ENCODE peak calls at places on chromosomes 2 and 18, in five cellular contexts. W is fibroblast of villous mesenchyme, Y is GM23338, C is A549, K is BJ. N is an unnamed sample.
A peak's percentile ranks its signal among the peaks of the same experiment; 100 is the strongest.

GRCh38 chr18:67742954-67743353 is 226.4 kb upstream of the DSEL start:
- DNase-seq in Y (no peak), W (peak; percentile 9), C (no peak), K (no peak), N (no peak)

GRCh38 chr2:202387608-202388342 is 11.6 kb downstream of the BMPR2 start:
- DNase-seq in C (no peak), K (no peak), W (no peak), Y (no peak), N (no peak)

GRCh38 chr2:121588357-121588756 is 57.7 kb downstream of the RNU4ATAC start:
- DNase-seq in Y (no peak), C (no peak), K (no peak), W (no peak), N (no peak)

GRCh38 chr2:83969085-83969484 is 490.0 kb downstream of the SUCLG1 start:
- DNase-seq in C (no peak), Y (no peak), K (no peak), W (no peak), N (no peak)

GRCh38 chr2:219362524-219363164 is 25.1 kb downstream of the DNPEP start:
- DNase-seq in K (peak; percentile 91), Y (no peak), C (no peak), W (peak; percentile 85), N (no peak)

GRCh38 chr18:23281626-23282436 is 146.5 kb downstream of the CABLES1 start:
- DNase-seq in W (no peak), K (no peak), C (peak; percentile 11), Y (peak; percentile 45), N (no peak)

GRCh38 chr2:55901322-55901721 is 22.3 kb downstream of the EFEMP1 start:
- DNase-seq in C (no peak), K (no peak), W (peak; percentile 52), Y (no peak), N (no peak)

GRCh38 chr2:38293152-38293865 is 83.8 kb downstream of the ATL2 start:
- DNase-seq in Y (no peak), W (no peak), K (no peak), C (no peak), N (no peak)

GRCh38 chr18:1954583-1955312 is 616.6 kb downstream of the METTL4 start:
- DNase-seq in Y (no peak), K (no peak), C (no peak), W (no peak), N (peak; percentile 55)

GRCh38 chr18:3877678-3878077 is 427.7 kb downstream of the TGIF1 start:
- DNase-seq in K (no peak), Y (no peak), W (no peak), C (no peak), N (no peak)

GRCh38 chr2:53641290-53641689 is 126.3 kb upstream of the CHAC2 start:
- DNase-seq in C (no peak), W (no peak), Y (peak; percentile 65), K (no peak), N (no peak)

GRCh38 chr2:130798472-130799221 is 38.1 kb upstream of the ARHGEF4 start:
- DNase-seq in C (no peak), W (no peak), K (no peak), Y (peak; percentile 74), N (peak; percentile 71)

GRCh38 chr2:180222642-180223041 is 215.5 kb upstream of the CWC22 start:
- DNase-seq in Y (no peak), K (peak; percentile 44), C (no peak), W (peak; percentile 76), N (no peak)

GRCh38 chr2:71814885-71815284 is 332.8 kb downstream of the CYP26B1 start:
- DNase-seq in C (no peak), W (no peak), K (no peak), Y (no peak), N (no peak)

DNA sequence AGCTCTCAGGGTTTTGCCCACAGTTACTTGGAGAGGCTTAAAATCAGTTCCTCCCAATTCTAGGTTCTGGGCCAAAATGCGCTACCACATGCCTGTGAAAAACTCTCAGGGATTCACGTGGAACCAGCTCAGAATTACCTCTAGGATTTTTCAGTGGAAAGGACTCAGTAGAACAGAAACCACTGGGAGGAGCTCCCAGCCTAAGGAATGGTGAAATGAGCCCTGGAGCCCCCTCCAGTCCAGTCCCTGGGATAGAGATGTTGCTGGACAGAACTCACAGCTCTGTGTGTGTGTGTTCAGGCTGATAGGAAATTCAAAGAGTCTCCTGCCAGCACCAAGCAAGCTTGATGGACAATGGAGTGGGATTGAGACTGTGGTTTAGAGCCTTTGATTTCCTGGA is 21.1 kb upstream of the SLC9A4 start:
- DNase-seq in K (no peak), W (no peak), C (no peak), Y (peak; percentile 9), N (no peak)
- TF ChIP-seq CTCF in K (no peak), W (no peak), C (no peak), Y (peak; percentile 56), N (no peak)

GRCh38 chr2:97011977-97012569 is 25.7 kb upstream of the FAM178B start:
- DNase-seq in Y (peak; percentile 69), C (peak; percentile 5), K (peak; percentile 22), W (peak; percentile 75), N (no peak)
- TF ChIP-seq CTCF in Y (peak; percentile 61), C (peak; percentile 58), K (peak; percentile 50), W (peak; percentile 46), N (peak; percentile 71)

DNA sequence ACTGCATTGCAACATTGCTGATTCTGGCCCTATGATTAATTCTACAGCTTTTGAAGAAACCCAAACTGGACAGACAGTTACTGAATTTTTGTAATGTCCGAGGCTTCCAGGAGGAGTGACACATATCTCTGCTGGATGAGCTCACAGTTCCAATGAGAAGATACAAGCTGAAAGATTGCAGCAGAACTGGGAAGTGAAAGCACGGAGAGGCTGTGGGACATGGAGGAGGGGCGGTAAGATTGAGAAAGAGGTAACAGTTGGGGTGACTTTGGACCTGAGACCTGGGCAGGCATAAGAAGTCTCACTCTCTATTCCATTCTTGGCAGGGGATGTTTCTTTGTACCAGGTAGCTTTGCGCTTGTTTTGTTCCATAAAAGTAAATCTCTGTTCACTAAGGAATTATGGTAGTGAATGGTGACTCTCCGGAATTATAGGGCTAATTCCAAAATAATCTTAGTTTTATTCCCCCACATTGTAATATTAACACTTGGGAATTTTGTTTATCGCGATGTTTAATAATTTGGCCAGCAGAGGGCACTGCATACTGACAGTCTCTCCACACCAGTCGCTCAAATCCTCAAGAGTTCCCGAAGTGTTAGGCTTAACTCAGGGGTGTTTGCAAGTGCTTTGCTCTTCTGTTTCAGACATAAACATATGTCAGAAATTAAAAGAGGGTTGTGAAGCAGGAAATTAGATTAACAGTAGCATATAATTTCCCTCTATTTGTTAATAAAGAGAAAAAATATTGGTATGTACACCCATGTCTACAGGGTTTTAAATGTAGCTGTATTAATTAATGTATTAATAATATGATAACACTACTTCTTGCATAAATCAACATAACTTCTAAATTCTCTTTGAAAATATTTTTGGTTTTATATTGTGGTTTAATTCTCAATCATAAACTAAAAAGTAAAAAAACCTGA is 201.4 kb downstream of the SOCS6 start:
- DNase-seq in K (no peak), Y (peak; percentile 76), W (peak; percentile 52), C (no peak), N (no peak)
- TF ChIP-seq CTCF in K (peak; percentile 62), Y (peak; percentile 68), W (peak; percentile 72), C (peak; percentile 63), N (peak; percentile 87)

GRCh38 chr2:136012315-136012714 is 26.9 kb upstream of the DARS1 start:
- DNase-seq in Y (no peak), W (no peak), C (no peak), K (no peak), N (no peak)

GRCh38 chr2:136010126-136010525 is 24.7 kb upstream of the DARS1 start:
- DNase-seq in K (no peak), Y (no peak), C (no peak), W (no peak), N (no peak)

GRCh38 chr2:136015688-136016087 is 30.3 kb upstream of the DARS1 start:
- DNase-seq in W (no peak), K (no peak), Y (no peak), C (no peak), N (no peak)

GRCh38 chr2:136013962-136014361 is 28.5 kb upstream of the DARS1 start:
- DNase-seq in C (no peak), Y (no peak), W (no peak), K (no peak), N (no peak)

GRCh38 chr2:136013286-136013685 is 27.9 kb upstream of the DARS1 start:
- DNase-seq in Y (peak; percentile 57), C (no peak), W (no peak), K (no peak), N (no peak)
- TF ChIP-seq CTCF in Y (no peak), C (no peak), W (no peak), K (no peak), N (no peak)